ENCODE peak calls at places on chromosomes 1 and 21, in six cellular contexts. S, H, K, T, P and R are unnamed samples.

GRCh38 chr1:65247419-65248359 is 61.7 kb upstream of the DNAJC6 start:
- DNase-seq in S (no peak), H (no peak), K (no peak), T (no peak), P (no peak), R (no peak)

GRCh38 chr1:85830837-85831236 is 122.6 kb upstream of the ZNHIT6 start:
- DNase-seq in S (no peak), H (no peak), K (no peak), T (no peak), P (no peak), R (no peak)

GRCh38 chr1:199205740-199206139 is 566.9 kb downstream of the PTPRC start:
- DNase-seq in S (no peak), H (no peak), K (no peak), T (no peak), P (no peak), R (no peak)

GRCh38 chr1:156383023-156383422 is 14.0 kb downstream of the RHBG start:
- DNase-seq in S (peak), H (peak), K (peak), T (no peak), P (peak), R (peak)

GRCh38 chr1:185720633-185721272 is 13.4 kb upstream of the HMCN1 start:
- DNase-seq in S (peak), H (no peak), K (no peak), T (no peak), P (no peak), R (no peak)

GRCh38 chr1:96978431-96978830 is 256.8 kb downstream of the PTBP2 start:
- DNase-seq in S (no peak), H (no peak), K (no peak), T (no peak), P (no peak), R (no peak)

GRCh38 chr1:39976732-39977131 is 21.8 kb downstream of the MFSD2A start:
- DNase-seq in S (peak), H (no peak), K (peak), T (no peak), P (no peak), R (no peak)

GRCh38 chr1:22114083-22115012 is 28.5 kb downstream of the WNT4 start:
- DNase-seq in S (no peak), H (no peak), K (no peak), T (no peak), P (peak), R (no peak)

GRCh38 chr1:226638001-226638601 is 89.5 kb downstream of the STUM start:
- DNase-seq in S (no peak), H (no peak), K (no peak), T (no peak), P (no peak), R (no peak)

GRCh38 chr1:76949503-76949902 is 82.2 kb downstream of the ST6GALNAC5 start:
- DNase-seq in S (no peak), H (no peak), K (no peak), T (no peak), P (no peak), R (no peak)

GRCh38 chr21:24115141-24115540 is 1492.1 kb downstream of the MRPL39 start:
- DNase-seq in S (no peak), H (no peak), K (no peak), T (no peak), P (no peak), R (no peak)

GRCh38 chr1:189606795-189607476 is 870.7 kb downstream of the BRINP3 start:
- DNase-seq in S (no peak), H (no peak), K (no peak), T (no peak), P (no peak), R (no peak)

GRCh38 chr1:107477233-107477632 is 336.4 kb downstream of the NTNG1 start:
- DNase-seq in S (no peak), H (no peak), K (peak), T (no peak), P (peak), R (no peak)

GRCh38 chr1:202439308-202439707 is 90.8 kb downstream of the PPP1R12B start:
- DNase-seq in S (no peak), H (no peak), K (no peak), T (no peak), P (no peak), R (no peak)

GRCh38 chr1:52552236-52552504 is 722 bp downstream of the TUT4 start:
- DNase-seq in S (peak), H (peak), K (peak), T (no peak), P (no peak), R (peak)

GRCh38 chr1:61445269-61445825 is 279.6 kb downstream of the TM2D1 start:
- DNase-seq in S (no peak), H (no peak), K (no peak), T (no peak), P (no peak), R (no peak)

GRCh38 chr1:158071106-158071505 is 77.7 kb downstream of the KIRREL1 start:
- DNase-seq in S (no peak), H (no peak), K (no peak), T (no peak), P (no peak), R (no peak)

GRCh38 chr1:206685256-206685748 is 597 bp downstream of the MAPKAPK2 start:
- DNase-seq in S (no peak), H (peak), K (peak), T (no peak), P (no peak), R (peak)

GRCh38 chr1:203150511-203151297 is 23.2 kb downstream of the ADORA1 start:
- DNase-seq in S (no peak), H (no peak), K (no peak), T (no peak), P (no peak), R (no peak)

GRCh38 chr1:54949971-54950360 is 30.5 kb upstream of the TMEM61 start:
- DNase-seq in S (no peak), H (no peak), K (no peak), T (no peak), P (no peak), R (no peak)

GRCh38 chr1:225765982-225766674 is 11.5 kb upstream of the SRP9 start:
- DNase-seq in S (peak), H (no peak), K (no peak), T (no peak), P (no peak), R (no peak)

GRCh38 chr1:68819190-68819829 is 322.4 kb upstream of the DEPDC1 start:
- DNase-seq in S (no peak), H (peak), K (no peak), T (no peak), P (no peak), R (no peak)

GRCh38 chr1:227559926-227560325 is 3.4 kb upstream of the ZNF678 start:
- DNase-seq in S (no peak), H (no peak), K (no peak), T (no peak), P (no peak), R (no peak)

GRCh38 chr1:167726038-167726437 is 4.3 kb downstream of the MPZL1 start:
- DNase-seq in S (no peak), H (no peak), K (no peak), T (no peak), P (no peak), R (no peak)

GRCh38 chr1:218473527-218473926 is 128.4 kb downstream of the TGFB2 start:
- DNase-seq in S (no peak), H (no peak), K (no peak), T (no peak), P (no peak), R (no peak)

GRCh38 chr1:59990470-59990869 is 63.9 kb upstream of the CYP2J2 start:
- DNase-seq in S (no peak), H (no peak), K (peak), T (no peak), P (no peak), R (no peak)

GRCh38 chr1:24606296-24606605 is 36.9 kb upstream of the SRRM1 start:
- DNase-seq in S (no peak), H (no peak), K (no peak), T (no peak), P (no peak), R (no peak)

GRCh38 chr1:53561488-53562115 is 102.4 kb downstream of the DMRTB1 start:
- DNase-seq in S (no peak), H (no peak), K (no peak), T (no peak), P (no peak), R (no peak)

GRCh38 chr1:45365051-45365450 is 24.8 kb upstream of the MUTYH start:
- DNase-seq in S (no peak), H (no peak), K (no peak), T (no peak), P (no peak), R (no peak)

GRCh38 chr21:28944296-28944695 is 48.4 kb downstream of the LTN1 start:
- DNase-seq in S (peak), H (no peak), K (no peak), T (no peak), P (no peak), R (no peak)

GRCh38 chr1:44676484-44677200 is 2.1 kb downstream of the ARMH1 start:
- DNase-seq in S (no peak), H (no peak), K (no peak), T (no peak), P (no peak), R (no peak)

GRCh38 chr1:243597383-243597782 is 252.7 kb downstream of the AKT3 start:
- DNase-seq in S (no peak), H (no peak), K (no peak), T (no peak), P (no peak), R (no peak)

GRCh38 chr1:235100124-235100801 is 28.4 kb downstream of the TOMM20 start:
- DNase-seq in S (peak), H (no peak), K (no peak), T (peak), P (no peak), R (peak)

GRCh38 chr1:95286479-95286878 is 52.5 kb downstream of the RWDD3 start:
- DNase-seq in S (peak), H (no peak), K (no peak), T (no peak), P (no peak), R (no peak)

GRCh38 chr1:221868894-221869293 is 127.0 kb upstream of the DUSP10 start:
- DNase-seq in S (no peak), H (no peak), K (no peak), T (no peak), P (no peak), R (no peak)

GRCh38 chr1:18992646-18993045 is 36.2 kb upstream of the IFFO2 start:
- DNase-seq in S (no peak), H (no peak), K (no peak), T (no peak), P (no peak), R (no peak)

GRCh38 chr1:37476460-37477197 is 2.2 kb downstream of the ZC3H12A start:
- DNase-seq in S (peak), H (no peak), K (no peak), T (no peak), P (no peak), R (no peak)

DNA sequence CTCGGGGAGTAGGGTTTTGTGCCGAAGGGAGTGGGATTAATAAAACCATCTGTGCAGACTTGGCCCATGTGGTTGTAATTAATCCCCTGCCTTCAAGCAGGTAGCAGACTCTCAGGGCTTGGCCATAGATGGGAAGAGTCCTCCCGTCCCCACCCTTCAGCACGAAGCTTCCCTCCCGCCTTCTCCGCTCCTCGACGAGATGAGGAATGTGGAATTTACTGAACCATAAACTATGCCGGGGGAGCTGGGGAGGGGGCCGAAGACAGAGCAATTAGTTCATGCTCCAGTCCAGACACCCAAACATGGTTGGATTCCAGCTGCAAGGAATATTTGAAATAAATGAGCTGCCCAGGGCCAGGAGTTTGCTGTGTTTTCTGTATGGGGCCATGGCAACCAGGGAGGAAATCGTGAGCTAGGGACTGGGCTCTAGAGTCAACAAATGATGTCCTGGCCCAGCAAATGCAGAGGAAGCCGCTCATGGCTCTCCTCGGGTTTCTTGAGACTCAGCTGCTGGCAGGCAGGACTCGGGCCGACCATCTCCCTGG is 78.8 kb downstream of the SPSB1 start:
- DNase-seq in S (peak), H (no peak), K (no peak), T (no peak), P (no peak), R (no peak)
- TF ChIP-seq POLR2A in S (no peak), H (no peak), K (no peak), T (no peak), P (no peak), R (no peak)

DNA sequence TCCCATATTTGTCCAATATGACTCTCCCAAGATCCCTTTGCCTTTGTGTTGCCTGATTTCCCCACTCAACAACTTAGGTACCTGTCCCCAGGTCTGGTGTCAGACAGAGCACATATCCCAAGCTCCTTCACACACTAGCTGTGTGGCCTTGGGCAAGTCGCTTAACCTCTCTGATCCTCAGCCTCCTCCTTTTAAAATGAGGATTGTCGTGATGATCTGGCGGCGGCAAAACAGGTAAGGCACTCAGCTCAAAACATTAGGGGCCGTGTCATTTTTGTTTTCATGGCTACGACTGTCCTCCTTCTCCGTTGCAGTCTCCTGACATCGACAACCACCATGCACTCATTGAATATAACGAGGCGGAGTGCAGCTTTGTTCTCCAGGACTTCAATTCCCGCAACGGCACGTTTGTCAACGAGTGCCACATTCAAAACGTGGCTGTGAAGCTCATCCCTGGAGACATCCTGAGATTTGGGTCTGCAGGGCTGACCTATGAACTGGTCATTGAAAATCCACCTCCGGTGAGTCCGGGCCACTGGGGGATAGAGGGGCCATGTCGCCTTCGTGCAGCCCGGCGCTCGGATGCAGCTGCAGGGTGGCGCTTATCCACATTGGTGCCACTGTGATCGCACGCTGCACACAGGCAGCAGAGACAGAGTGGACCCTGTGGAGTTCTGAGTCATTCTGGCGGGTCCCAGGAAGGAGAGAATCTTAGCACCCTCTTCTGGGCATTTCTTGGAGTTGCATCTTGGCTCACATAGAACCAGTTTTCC is 25.2 kb downstream of the FHAD1 start:
- DNase-seq in S (peak), H (peak), K (peak), T (no peak), P (peak), R (peak)
- TF ChIP-seq TAF1 in S (no peak), H (no peak), K (no peak), T (no peak), P (no peak), R (no peak)

DNA sequence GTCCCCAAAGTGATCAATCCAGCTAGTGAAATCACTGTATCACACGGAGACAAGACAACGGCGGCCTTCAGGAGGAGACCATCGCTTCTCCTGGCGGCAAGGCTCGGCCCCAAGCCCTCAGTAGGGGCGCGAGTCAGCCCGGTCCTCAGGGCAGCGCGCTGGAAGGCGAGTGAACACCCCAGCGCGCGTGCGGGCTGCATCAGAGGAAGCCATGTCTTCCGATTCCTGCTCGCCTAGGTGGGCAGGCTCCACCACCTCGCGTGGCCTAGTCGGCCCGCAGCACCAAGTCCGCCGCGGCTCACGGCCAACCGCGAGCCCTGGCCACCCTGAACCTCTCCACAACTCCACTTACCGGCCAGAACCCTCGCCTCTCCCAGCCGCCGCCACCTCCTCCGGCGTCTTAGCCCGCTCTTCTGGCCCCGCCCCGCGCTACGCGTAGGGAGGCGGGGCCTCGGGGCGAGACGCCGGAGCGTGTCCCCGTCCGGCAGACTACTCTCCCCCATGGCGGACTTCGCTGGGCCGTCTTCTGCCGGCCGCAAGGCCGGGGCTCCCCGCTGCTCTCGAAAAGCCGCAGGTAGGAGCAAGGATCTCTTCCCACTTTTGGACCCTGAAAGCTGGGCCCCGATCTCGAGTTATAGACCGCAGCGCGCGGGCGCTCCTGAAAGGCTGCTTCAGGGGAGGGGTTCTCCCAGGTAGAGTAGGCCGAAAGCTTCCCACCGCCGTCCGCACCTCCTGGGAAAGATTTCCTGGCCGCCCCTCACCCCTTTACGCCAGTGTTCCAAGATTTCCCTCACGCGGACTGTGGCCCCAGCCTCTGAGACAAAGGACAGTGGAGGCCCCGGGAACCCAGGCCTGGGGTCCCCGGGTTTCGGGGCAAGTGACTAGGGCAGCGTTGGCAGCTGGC is at the start of the genes GLMN and RPAP2:
- DNase-seq in S (peak), H (peak), K (peak), T (peak), P (peak), R (peak)
- TF ChIP-seq POLR2A in S (peak), H (peak), K (peak), T (peak), P (peak), R (peak)

GRCh38 chr21:41236361-41236973 is 68.5 kb downstream of the BACE2 start:
- DNase-seq in S (no peak), H (no peak), K (no peak), T (no peak), P (no peak), R (no peak)

GRCh38 chr21:41232055-41232454 is 64.1 kb downstream of the BACE2 start:
- DNase-seq in S (no peak), H (no peak), K (no peak), T (no peak), P (no peak), R (no peak)

GRCh38 chr21:41233913-41234312 is 66.0 kb downstream of the BACE2 start:
- DNase-seq in S (no peak), H (no peak), K (no peak), T (no peak), P (no peak), R (no peak)

GRCh38 chr21:41234574-41234973 is 66.6 kb downstream of the BACE2 start:
- DNase-seq in S (no peak), H (no peak), K (no peak), T (no peak), P (no peak), R (no peak)

GRCh38 chr21:41235214-41235613 is 67.3 kb downstream of the BACE2 start:
- DNase-seq in S (no peak), H (no peak), K (no peak), T (no peak), P (no peak), R (no peak)
- TF ChIP-seq TAF1 in S (no peak), H (no peak), K (no peak), T (no peak), P (no peak), R (no peak)